ENCODE peak calls at places on chromosomes 5 and 9, in six cellular contexts. D, U, A, E, V and B are unnamed samples.

GRCh38 chr5:91419136-91419535 is 36.0 kb upstream of the ARRDC3 start:
- DNase-seq in D (no peak), U (no peak), A (no peak), E (no peak), V (no peak), B (no peak)

GRCh38 chr9:91777437-91777836 is 172.6 kb downstream of the ROR2 start:
- DNase-seq in D (peak; percentile 80), U (no peak), A (no peak), E (peak; percentile 60), V (no peak), B (no peak)

GRCh38 chr5:78405820-78406750 is 45.7 kb downstream of the SCAMP1 start:
- DNase-seq in D (peak; percentile 76), U (no peak), A (no peak), E (peak; percentile 55), V (no peak), B (peak; percentile 31)

GRCh38 chr9:31519424-31519823 is 865.0 kb upstream of the ACO1 start:
- DNase-seq in D (no peak), U (no peak), A (no peak), E (no peak), V (no peak), B (no peak)

GRCh38 chr9:65404232-65405006 is 119.4 kb upstream of the FOXD4L5 start:
- DNase-seq in D (no peak), U (no peak), A (no peak), E (no peak), V (no peak), B (no peak)

GRCh38 chr9:126456396-126456795 is 129.8 kb downstream of the MVB12B start:
- DNase-seq in D (no peak), U (no peak), A (no peak), E (no peak), V (no peak), B (no peak)

GRCh38 chr5:76766746-76767145 is 50.8 kb downstream of the F2R start:
- DNase-seq in D (peak; percentile 73), U (no peak), A (no peak), E (peak; percentile 36), V (no peak), B (no peak)

GRCh38 chr9:79471577-79472543 is 99.9 kb upstream of the TLE4 start:
- DNase-seq in D (peak; percentile 35), U (no peak), A (no peak), E (peak; percentile 25), V (no peak), B (no peak)

GRCh38 chr5:178118345-178118744 is 5.0 kb downstream of the N4BP3 start:
- DNase-seq in D (no peak), U (no peak), A (no peak), E (no peak), V (no peak), B (no peak)

GRCh38 chr9:77707696-77708095 is 59.6 kb upstream of the GNA14 start:
- DNase-seq in D (peak; percentile 99), U (no peak), A (no peak), E (peak; percentile 92), V (no peak), B (peak; percentile 55)

GRCh38 chr9:6567140-6567591 is 78.4 kb downstream of the GLDC start:
- DNase-seq in D (peak; percentile 97), U (no peak), A (no peak), E (peak; percentile 94), V (no peak), B (no peak)

GRCh38 chr5:131481569-131481968 is 153.5 kb downstream of the RAPGEF6 start:
- DNase-seq in D (peak; percentile 50), U (no peak), A (no peak), E (no peak), V (no peak), B (no peak)

GRCh38 chr9:73146113-73146815 is 5.4 kb upstream of the ANXA1 start:
- DNase-seq in D (no peak), U (no peak), A (no peak), E (no peak), V (no peak), B (no peak)
- H3K18ac ChIP-seq in D (no peak overlapping the region), U (no peak overlapping the region), A (no peak overlapping the region), E (no peak overlapping the region), V (no peak overlapping the region), B (no peak overlapping the region)

GRCh38 chr9:112042769-112043168 is 132.3 kb downstream of the SUSD1 start:
- DNase-seq in D (no peak), U (no peak), A (no peak), E (no peak), V (no peak), B (no peak)

GRCh38 chr9:112041199-112041535 is 133.9 kb downstream of the SUSD1 start:
- DNase-seq in D (no peak), U (no peak), A (no peak), E (no peak), V (no peak), B (peak; percentile 53)

GRCh38 chr9:112041536-112042243 is 133.4 kb downstream of the SUSD1 start:
- DNase-seq in D (peak; percentile 100), U (peak; percentile 64), A (no peak), E (peak; percentile 98), V (peak; percentile 58), B (peak; percentile 92)

GRCh38 chr9:112043423-112043822 is 131.7 kb downstream of the SUSD1 start:
- DNase-seq in D (peak; percentile 57), U (no peak), A (no peak), E (peak; percentile 40), V (no peak), B (no peak)

DNA sequence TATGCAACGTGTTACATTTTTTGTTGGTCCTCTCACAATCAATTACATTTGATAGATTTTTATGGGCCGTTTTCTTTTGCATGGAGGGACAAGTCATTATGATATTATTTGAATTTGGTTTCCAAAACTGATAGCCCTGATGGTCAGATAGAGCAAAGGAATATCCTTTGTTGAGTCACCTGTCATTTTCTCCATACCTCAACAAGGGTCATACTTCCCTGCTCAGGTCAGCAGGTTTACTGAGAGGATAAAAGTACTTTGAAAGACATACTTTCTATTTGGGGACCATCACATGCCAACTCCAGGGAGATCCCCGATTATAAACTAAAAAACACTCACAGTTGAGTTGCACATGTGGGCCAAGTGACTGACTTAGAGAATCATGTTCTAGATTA is 132.9 kb downstream of the SUSD1 start:
- DNase-seq in D (no peak), U (no peak), A (no peak), E (no peak), V (no peak), B (peak; percentile 73)
- H4K91ac ChIP-seq in D (peak overlapping the region; percentile 98), U (no peak overlapping the region), A (no peak overlapping the region), E (no peak overlapping the region), V (no peak overlapping the region), B (no peak overlapping the region)

GRCh38 chr5:147935032-147935431 is 28.7 kb upstream of the C5orf46 start:
- DNase-seq in D (peak; percentile 62), U (no peak), A (peak; percentile 11), E (peak; percentile 54), V (no peak), B (peak; percentile 85)

GRCh38 chr5:147925020-147925419 is 18.7 kb upstream of the C5orf46 start:
- DNase-seq in D (no peak), U (no peak), A (no peak), E (no peak), V (no peak), B (no peak)

DNA sequence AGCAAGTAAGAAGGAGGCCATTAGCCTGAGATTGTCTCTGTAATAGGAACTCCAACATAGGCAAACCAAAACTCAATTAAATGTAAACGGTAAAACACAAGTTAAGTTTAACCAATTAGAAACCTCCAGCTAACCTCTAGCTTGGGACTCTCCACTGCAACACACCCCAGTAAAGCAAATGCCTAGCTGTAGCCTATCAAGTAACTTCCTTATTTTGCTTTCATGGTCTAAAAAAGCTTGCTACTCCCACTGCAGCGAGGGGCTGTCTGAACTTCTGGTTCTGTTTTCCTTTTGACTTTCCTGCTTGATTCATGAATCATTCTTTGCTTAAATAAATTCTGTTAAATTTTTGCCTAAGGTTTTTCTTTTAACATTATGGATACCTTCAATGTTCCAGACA is 24.4 kb upstream of the C5orf46 start:
- DNase-seq in D (no peak), U (no peak), A (no peak), E (no peak), V (no peak), B (no peak)
- H3K9ac ChIP-seq in D (no peak overlapping the region), U (no peak overlapping the region), A (no peak overlapping the region), E (no peak overlapping the region), V (no peak overlapping the region), B (no peak overlapping the region)

GRCh38 chr5:83877911-83878706 is 157.5 kb upstream of the HAPLN1 start:
- DNase-seq in D (peak; percentile 59), U (no peak), A (no peak), E (peak; percentile 48), V (no peak), B (no peak)
- H3K18ac ChIP-seq in D (no peak overlapping the region), U (no peak overlapping the region), A (no peak overlapping the region), E (no peak overlapping the region), V (no peak overlapping the region), B (no peak overlapping the region)

DNA sequence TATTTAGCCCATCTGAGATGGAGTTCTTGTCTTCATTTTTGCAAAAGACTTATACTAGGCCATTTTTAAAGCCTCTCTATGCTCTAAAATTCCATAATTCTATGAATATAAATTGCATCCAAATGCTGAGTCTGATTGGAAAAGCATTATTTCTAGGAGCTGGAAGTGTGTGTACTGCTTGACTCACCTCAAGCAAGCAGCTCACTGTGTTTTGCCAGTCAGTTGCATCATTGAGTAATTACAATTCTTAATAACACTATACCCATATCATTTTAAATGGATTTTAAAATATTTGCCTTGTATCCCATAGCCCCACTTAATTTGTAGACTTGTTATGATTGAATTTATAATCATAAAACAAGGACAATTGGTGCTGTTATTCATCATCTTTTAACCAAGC is 161.0 kb downstream of the PAM start:
- DNase-seq in D (peak; percentile 37), U (no peak), A (no peak), E (no peak), V (no peak), B (no peak)
- H4K91ac ChIP-seq in D (no peak overlapping the region), U (no peak overlapping the region), A (no peak overlapping the region), E (no peak overlapping the region), V (no peak overlapping the region), B (no peak overlapping the region)

GRCh38 chr9:125410522-125410894 is 148.9 kb downstream of the GAPVD1 start:
- DNase-seq in D (no peak), U (no peak), A (no peak), E (no peak), V (no peak), B (no peak)
- H3K9ac ChIP-seq in D (no peak overlapping the region), U (no peak overlapping the region), A (peak overlapping the region; percentile 57), E (no peak overlapping the region), V (no peak overlapping the region), B (no peak overlapping the region)